ENCODE peak calls at places on chromosomes 13 and 19, in four cellular contexts. R is neural progenitor cell, X is body of pancreas, U is testis. F is an unnamed sample.

GRCh38 chr13:98345103-98345899 is 168.2 kb upstream of the RNF113B start:
- DNase-seq in R (no peak), X (peak; percentile 19), U (no peak), F (no peak)

GRCh38 chr19:23381114-23381513 is 14.2 kb downstream of the ZNF91 start:
- DNase-seq in R (no peak), X (no peak), U (no peak), F (no peak)

GRCh38 chr19:45613926-45614725 is 12.1 kb upstream of the GPR4 start:
- DNase-seq in R (no peak), X (no peak), U (no peak), F (peak; percentile 28)

GRCh38 chr13:41931337-41931736 is 29.6 kb downstream of the VWA8 start:
- DNase-seq in R (no peak), X (no peak), U (no peak), F (no peak)

GRCh38 chr13:73168226-73168992 is 109.6 kb downstream of the KLF5 start:
- DNase-seq in R (no peak), X (no peak), U (no peak), F (no peak)

GRCh38 chr19:41904118-41904870 is 21.3 kb downstream of the ARHGEF1 start:
- DNase-seq in R (no peak), X (peak; percentile 54), U (no peak), F (no peak)

GRCh38 chr13:48019796-48020195 is 17.7 kb upstream of the NUDT15 start:
- DNase-seq in R (no peak), X (no peak), U (no peak), F (no peak)

GRCh38 chr19:10230904-10231623 is at the start of gene S1PR2:
- DNase-seq in R (peak; percentile 93), X (peak; percentile 71), U (peak; percentile 70), F (peak; percentile 90)

GRCh38 chr19:42132030-42132628 is at the start of gene POU2F2:
- DNase-seq in R (peak; percentile 51), X (no peak), U (peak; percentile 21), F (peak; percentile 82)

GRCh38 chr13:49298903-49299605 is 51.3 kb downstream of the CDADC1 start:
- DNase-seq in R (no peak), X (no peak), U (peak; percentile 92), F (no peak)

GRCh38 chr19:4831351-4832340 is at the start of gene TICAM1:
- DNase-seq in R (no peak), X (peak; percentile 75), U (peak; percentile 64), F (peak; percentile 80)

GRCh38 chr13:101792189-101792588 is 339.7 kb downstream of the ITGBL1 start:
- DNase-seq in R (no peak), X (no peak), U (no peak), F (no peak)

GRCh38 chr13:57624565-57625435 is 6.7 kb upstream of the PCDH17 start:
- DNase-seq in R (peak; percentile 86), X (peak; percentile 57), U (peak; percentile 64), F (no peak)

GRCh38 chr13:31518666-31519065 is 220.7 kb upstream of the RXFP2 start:
- DNase-seq in R (no peak), X (no peak), U (no peak), F (no peak)

GRCh38 chr19:13366529-13367143 is 139.6 kb downstream of the CACNA1A start:
- DNase-seq in R (peak; percentile 51), X (no peak), U (no peak), F (no peak)

DNA sequence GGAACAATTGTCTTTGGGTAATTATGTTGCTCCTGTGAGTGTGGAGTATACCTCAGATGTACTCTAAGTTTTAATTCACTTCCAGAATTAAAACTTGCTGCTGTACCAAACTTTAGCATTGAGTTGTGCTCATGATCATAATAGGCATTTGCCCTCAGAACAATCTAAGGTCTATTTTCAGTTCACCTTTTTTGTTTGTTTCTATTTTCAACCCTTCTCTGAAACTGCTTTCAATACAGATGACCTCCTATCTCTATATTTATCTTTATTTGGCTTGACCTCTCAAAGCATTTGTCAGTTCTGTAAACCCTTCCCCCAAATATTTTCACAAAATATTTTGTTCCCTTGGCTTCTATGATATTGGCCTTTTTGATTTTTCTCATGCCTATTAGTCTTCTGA is 873.0 kb downstream of the OLFM4 start:
- DNase-seq in R (no peak), X (no peak), U (no peak), F (no peak)
- H3K27me3 ChIP-seq in R (no peaks in the 10 kb centered on the region), X (no peaks in the 10 kb centered on the region), U (no peaks in the 10 kb centered on the region), F (no peaks in the 10 kb centered on the region)

GRCh38 chr19:57641715-57642234 is 8.8 kb downstream of the ZNF211 start:
- DNase-seq in R (no peak), X (no peak), U (no peak), F (no peak)
- H3K9me3 ChIP-seq in R (peaks cover 8% of the 10 kb centered on the region), X (no peaks in the 10 kb centered on the region), U (no peaks in the 10 kb centered on the region), F (peaks cover 18% of the 10 kb centered on the region)

DNA sequence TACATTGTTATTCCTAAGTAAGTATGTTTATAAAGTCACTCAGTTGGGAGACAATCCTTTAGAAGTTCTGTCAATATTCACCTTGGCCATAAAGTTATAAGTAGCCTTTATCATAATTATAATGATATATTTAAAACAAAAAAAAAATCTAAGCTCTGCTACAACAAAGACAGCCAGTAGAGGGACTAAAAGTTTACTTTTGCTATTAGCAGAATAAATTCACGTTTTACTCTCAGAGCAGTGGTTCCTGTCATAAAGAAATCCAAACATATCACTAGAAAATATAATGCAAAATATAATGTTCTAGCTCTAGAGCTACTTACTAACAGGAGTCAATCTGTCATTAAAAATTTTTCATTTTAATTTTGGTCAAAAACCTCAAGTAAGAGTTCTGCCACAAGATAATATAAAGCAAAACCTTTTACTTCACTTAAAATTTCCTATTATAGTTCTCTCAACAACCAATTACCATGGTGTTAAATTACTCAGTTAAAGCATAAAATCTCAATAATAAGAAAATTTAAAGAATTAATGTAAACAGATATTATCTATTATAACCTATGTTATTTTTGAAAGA is 17.7 kb downstream of the INTS6 start:
- DNase-seq in R (no peak), X (no peak), U (no peak), F (no peak)
- H3K4me1 ChIP-seq in R (peaks cover 13% of the 10 kb centered on the region), X (peaks cover 20% of the 10 kb centered on the region), U (no peaks in the 10 kb centered on the region), F (no peaks in the 10 kb centered on the region)

GRCh38 chr19:55801416-55801815 is 30.4 kb downstream of the NLRP11 start:
- DNase-seq in R (no peak), X (no peak), U (no peak), F (no peak)
- H3K27me3 ChIP-seq in R (no peaks in the 10 kb centered on the region), X (no peaks in the 10 kb centered on the region), U (no peaks in the 10 kb centered on the region), F (no peaks in the 10 kb centered on the region)

GRCh38 chr19:57477191-57478008 is at the start of gene ZNF772:
- DNase-seq in R (peak; percentile 94), X (peak; percentile 84), U (peak; percentile 98), F (peak; percentile 96)
- H3K9me3 ChIP-seq in R (peaks cover 22% of the 10 kb centered on the region), X (peaks cover 4% of the 10 kb centered on the region), U (no peaks in the 10 kb centered on the region), F (peaks cover 30% of the 10 kb centered on the region)

GRCh38 chr13:24218977-24219376 is 58.5 kb downstream of the SPATA13 start:
- DNase-seq in R (no peak), X (no peak), U (no peak), F (no peak)
- H3K4me1 ChIP-seq in R (peaks cover 26% of the 10 kb centered on the region), X (peaks cover 100% of the 10 kb centered on the region), U (peaks cover 8% of the 10 kb centered on the region), F (peaks cover 15% of the 10 kb centered on the region)

DNA sequence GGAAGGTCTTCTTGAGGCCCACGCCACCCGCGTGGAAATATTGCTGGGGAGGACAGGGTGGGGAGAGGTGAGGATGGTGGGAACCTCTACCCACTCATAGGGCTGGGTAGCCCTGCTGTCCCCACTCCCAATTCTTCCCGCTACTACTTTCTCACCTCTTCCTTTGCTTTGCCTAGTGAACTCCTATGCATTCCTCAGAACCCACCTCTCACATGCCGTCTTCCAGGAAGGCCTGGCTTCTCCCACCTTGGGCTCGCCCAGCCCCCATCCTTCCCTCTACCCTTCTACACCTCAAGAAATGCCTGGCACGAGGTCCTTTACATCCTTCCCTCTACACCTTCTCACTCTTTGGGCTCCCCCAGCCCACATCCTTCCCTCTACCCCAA is 62.4 kb downstream of the COLGALT1 start:
- DNase-seq in R (no peak), X (no peak), U (no peak), F (no peak)
- H3K27me3 ChIP-seq in R (no peaks in the 10 kb centered on the region), X (no peaks in the 10 kb centered on the region), U (no peaks in the 10 kb centered on the region), F (no peaks in the 10 kb centered on the region)

GRCh38 chr19:54906819-54907218 is 871 bp downstream of the NCR1 start:
- DNase-seq in R (no peak), X (no peak), U (no peak), F (no peak)

GRCh38 chr19:54903303-54903702 is 2.6 kb upstream of the NCR1 start:
- DNase-seq in R (no peak), X (no peak), U (no peak), F (no peak)

GRCh38 chr19:54905411-54905810 is 537 bp upstream of the NCR1 start:
- DNase-seq in R (no peak), X (no peak), U (no peak), F (no peak)

DNA sequence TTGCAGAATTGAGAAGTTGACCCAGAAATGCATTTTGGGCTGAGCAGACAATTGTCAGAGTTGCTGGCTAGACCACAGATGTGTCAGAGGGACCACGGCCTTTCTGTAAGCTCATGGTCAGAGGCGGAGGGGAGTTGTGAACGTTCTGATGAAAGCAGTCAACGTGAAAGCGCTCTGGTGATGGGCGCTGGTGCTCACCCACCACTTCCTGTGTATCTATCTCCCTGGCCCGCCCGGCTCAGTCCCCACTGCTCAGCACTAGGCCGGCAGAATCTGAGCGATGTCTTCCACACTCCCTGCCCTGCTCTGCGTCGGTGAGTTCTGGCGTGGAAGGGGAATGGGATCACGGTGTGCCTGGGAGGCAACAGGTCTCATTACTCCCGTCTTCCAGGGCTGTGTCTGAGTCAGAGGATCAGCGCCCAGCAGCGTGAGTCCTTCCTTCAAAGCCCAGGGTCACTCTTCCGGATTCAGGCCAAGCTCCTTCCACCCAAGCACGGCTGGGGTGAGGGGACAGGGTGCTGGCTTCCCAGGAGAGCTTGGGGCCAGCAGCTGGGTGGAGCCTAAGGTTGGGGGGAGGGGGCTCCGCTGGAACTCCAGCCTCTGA is at the start of gene NCR1:
- DNase-seq in R (no peak), X (no peak), U (no peak), F (no peak)
- H3K9me3 ChIP-seq in R (no peaks in the 10 kb centered on the region), X (no peaks in the 10 kb centered on the region), U (no peaks in the 10 kb centered on the region), F (no peaks in the 10 kb centered on the region)

DNA sequence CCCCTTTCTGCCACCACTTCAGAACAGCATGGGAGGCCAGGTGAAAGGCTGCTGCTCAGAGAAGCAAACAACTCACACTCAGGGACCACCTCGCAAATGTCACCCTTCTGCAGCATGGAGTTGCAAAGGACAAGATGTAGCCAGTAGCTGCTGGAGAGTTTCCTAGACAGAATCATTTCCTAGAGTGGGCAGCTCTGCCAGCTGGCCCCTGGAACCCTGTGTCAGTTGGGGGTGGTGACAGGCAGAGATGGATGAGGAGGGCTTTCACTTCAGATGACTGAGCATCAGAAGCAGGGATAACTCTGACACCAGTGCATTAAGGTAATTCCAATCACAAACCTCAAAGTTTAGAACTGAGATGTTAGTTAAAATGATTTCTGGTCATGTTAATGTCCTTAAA is 34.4 kb upstream of the EPHX3 start:
- DNase-seq in R (no peak), X (no peak), U (no peak), F (no peak)
- H3K4me1 ChIP-seq in R (no peaks in the 10 kb centered on the region), X (peaks cover 79% of the 10 kb centered on the region), U (peaks cover 38% of the 10 kb centered on the region), F (peaks cover 31% of the 10 kb centered on the region)

GRCh38 chr19:50321831-50322230 is 7.3 kb downstream of the KCNC3 start:
- DNase-seq in R (no peak), X (no peak), U (no peak), F (no peak)

GRCh38 chr19:50318438-50318837 is 10.7 kb downstream of the KCNC3 start:
- DNase-seq in R (no peak), X (no peak), U (no peak), F (no peak)

GRCh38 chr19:50319156-50319555 is 10.0 kb downstream of the KCNC3 start:
- DNase-seq in R (no peak), X (no peak), U (no peak), F (no peak)

GRCh38 chr19:50320596-50320995 is 8.6 kb downstream of the KCNC3 start:
- DNase-seq in R (no peak), X (no peak), U (no peak), F (no peak)

GRCh38 chr19:50320051-50320450 is 9.1 kb downstream of the KCNC3 start:
- DNase-seq in R (no peak), X (no peak), U (no peak), F (no peak)
- H3K27me3 ChIP-seq in R (peaks cover 8% of the 10 kb centered on the region), X (peaks cover 3% of the 10 kb centered on the region), U (no peaks in the 10 kb centered on the region), F (no peaks in the 10 kb centered on the region)